ENCODE peak calls at places on chromosomes 5 and 9, in eight cellular contexts. U is thyroid gland, Y is uterus, Q is lower lobe of right lung, C is stomach, P is right cardiac atrium, D is cardiac muscle cell, K is left ventricle myocardium inferior. B is an unnamed sample.

GRCh38 chr5:52077941-52078825 is 694.9 kb downstream of the ISL1 start:
- DNase-seq in K (no peak), U (no peak), Y (no peak), C (no peak), Q (no peak), D (no peak), P (no peak), B (no peak)

GRCh38 chr9:115006660-115007059 is 76.3 kb upstream of the TNFSF8 start:
- DNase-seq in Y (no peak), K (no peak), U (no peak), D (peak; percentile 81), P (no peak), C (no peak), Q (no peak), B (no peak)

GRCh38 chr5:136802382-136802781 is 437.0 kb upstream of the TRPC7 start:
- DNase-seq in D (peak; percentile 54), U (peak; percentile 19), P (no peak), Q (no peak), C (no peak), Y (no peak), K (no peak), B (no peak)

GRCh38 chr5:146722361-146722779 is 156.2 kb downstream of the PPP2R2B start:
- DNase-seq in K (no peak), P (no peak), Q (no peak), Y (no peak), D (peak; percentile 68), U (no peak), C (no peak), B (no peak)

GRCh38 chr9:38434833-38435232 is 10.6 kb upstream of the IGFBPL1 start:
- DNase-seq in Q (no peak), C (no peak), U (no peak), K (no peak), D (peak; percentile 28), Y (no peak), P (no peak), B (no peak)

GRCh38 chr9:106445107-106445506 is 417.9 kb upstream of the ZNF462 start:
- DNase-seq in Q (no peak), C (no peak), P (no peak), U (no peak), Y (no peak), D (no peak), K (no peak), B (no peak)

GRCh38 chr9:133813749-133814585 is 75.8 kb upstream of the SARDH start:
- DNase-seq in Q (no peak), C (no peak), Y (no peak), U (no peak), D (peak; percentile 53), K (peak; percentile 71), P (peak; percentile 80), B (no peak)

GRCh38 chr5:16916262-16916878 is 19.7 kb downstream of the MYO10 start:
- DNase-seq in K (no peak), Y (no peak), D (peak; percentile 95), Q (no peak), U (no peak), C (no peak), P (no peak), B (no peak)

GRCh38 chr9:64773491-64773931 is 511.5 kb downstream of the FOXD4L5 start:
- DNase-seq in Q (peak; percentile 32), C (peak; percentile 24), P (no peak), Y (no peak), D (peak; percentile 5), K (peak; percentile 13), U (peak; percentile 1), B (peak; percentile 62)

GRCh38 chr9:89377411-89377810 is 59.1 kb downstream of the SECISBP2 start:
- DNase-seq in P (no peak), Q (no peak), D (no peak), U (no peak), K (no peak), C (no peak), Y (no peak), B (peak; percentile 64)

GRCh38 chr5:124301850-124302249 is 444.6 kb downstream of the ZNF608 start:
- DNase-seq in C (no peak), K (no peak), Y (no peak), U (no peak), P (no peak), Q (no peak), D (peak; percentile 53), B (no peak)

GRCh38 chr5:136143312-136143711 is 10.7 kb downstream of the SMAD5 start:
- DNase-seq in D (no peak), U (no peak), Q (no peak), P (no peak), C (no peak), Y (no peak), K (no peak), B (no peak)

GRCh38 chr5:143014017-143014651 is 244.0 kb downstream of the ARHGAP26 start:
- DNase-seq in Q (peak; percentile 72), D (peak; percentile 22), U (peak; percentile 64), P (no peak), Y (no peak), K (peak; percentile 29), C (peak; percentile 33), B (peak; percentile 75)

GRCh38 chr5:137566780-137567179 is 67.7 kb upstream of the SPOCK1 start:
- DNase-seq in P (no peak), K (no peak), D (peak; percentile 39), Y (no peak), Q (no peak), U (no peak), C (no peak), B (no peak)

GRCh38 chr9:2016411-2017208 is 1.5 kb downstream of the SMARCA2 start:
- DNase-seq in P (peak; percentile 81), U (peak; percentile 85), K (peak; percentile 83), Y (peak; percentile 77), C (peak; percentile 69), D (peak; percentile 81), Q (peak; percentile 82), B (peak; percentile 93)

GRCh38 chr9:18473551-18474279 is at the start of gene ADAMTSL1:
- DNase-seq in P (peak; percentile 46), D (peak; percentile 71), Y (peak; percentile 50), K (peak; percentile 24), Q (no peak), U (peak; percentile 59), C (peak; percentile 48), B (no peak)

GRCh38 chr9:128913995-128914772 is 6.6 kb upstream of the PHYHD1 start:
- DNase-seq in C (no peak), D (no peak), P (no peak), K (no peak), Q (peak; percentile 58), Y (no peak), U (no peak), B (no peak)

GRCh38 chr5:57193757-57194413 is 20.0 kb downstream of the GPBP1 start:
- DNase-seq in D (no peak), Q (no peak), Y (no peak), P (no peak), U (no peak), C (no peak), K (no peak), B (no peak)

GRCh38 chr5:76974768-76975167 is 21.9 kb downstream of the CRHBP start:
- DNase-seq in Q (no peak), P (no peak), C (no peak), Y (no peak), U (no peak), K (no peak), D (no peak), B (no peak)

GRCh38 chr5:76972670-76973069 is 19.8 kb downstream of the CRHBP start:
- DNase-seq in Q (no peak), K (no peak), D (no peak), Y (no peak), U (no peak), P (no peak), C (no peak), B (no peak)

DNA sequence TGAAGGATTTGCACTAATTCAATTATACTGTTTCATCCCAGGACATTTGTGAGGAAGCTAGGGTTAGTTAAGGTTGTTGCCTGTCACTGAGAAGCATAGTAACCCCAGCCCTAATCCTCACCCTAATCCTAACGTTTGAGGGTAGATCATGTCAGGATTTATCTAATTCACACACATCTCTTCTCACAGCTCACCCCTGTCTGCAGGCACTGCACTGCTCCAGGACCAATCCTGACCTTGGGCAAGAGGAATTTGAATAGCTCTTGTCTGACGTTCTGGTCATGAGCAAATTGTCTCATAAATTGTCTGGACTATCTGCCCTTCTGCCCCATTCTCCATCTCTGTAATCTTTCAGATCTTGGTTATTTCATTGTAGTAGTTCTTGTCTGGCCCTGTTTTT is 18.6 kb downstream of the CRHBP start:
- DNase-seq in Q (no peak), U (no peak), Y (no peak), C (no peak), P (no peak), K (no peak), D (no peak), B (no peak)
- H3K27ac ChIP-seq in Q (no peak overlapping the region), U (no peak overlapping the region), Y (no peak overlapping the region), C (no peak overlapping the region), P (no peak overlapping the region), K (no peak overlapping the region), D (no peak overlapping the region), B (no peak overlapping the region)

GRCh38 chr5:141269195-141269594 is 24.0 kb downstream of the PCDHB15 start:
- DNase-seq in D (no peak), Q (no peak), C (no peak), U (no peak), P (no peak), K (no peak), Y (no peak), B (no peak)
- H3K9me3 ChIP-seq in D (peaks cover 3% of the 10 kb centered on the region), Q (peaks cover 100% of the 10 kb centered on the region), C (peaks cover 83% of the 10 kb centered on the region), U (no peaks in the 10 kb centered on the region), P (peaks cover 16% of the 10 kb centered on the region), K (peaks cover 100% of the 10 kb centered on the region), Y (no peaks in the 10 kb centered on the region), B (peaks cover 54% of the 10 kb centered on the region)

GRCh38 chr5:139271201-139272027 is 22.1 kb upstream of the MATR3 start:
- DNase-seq in C (no peak), U (no peak), Y (no peak), Q (no peak), P (no peak), K (no peak), D (peak; percentile 93), B (no peak)
- H3K27ac ChIP-seq in C (no peak overlapping the region), U (no peak overlapping the region), Y (no peak overlapping the region), Q (no peak overlapping the region), P (no peak overlapping the region), K (peak overlapping the region; percentile 17), D (no peak overlapping the region), B (no peak overlapping the region)

GRCh38 chr5:131581710-131582109 is 53.3 kb downstream of the RAPGEF6 start:
- DNase-seq in P (no peak), D (no peak), C (no peak), K (no peak), Q (no peak), Y (no peak), U (no peak), B (no peak)

GRCh38 chr5:131575660-131576227 is 59.3 kb downstream of the RAPGEF6 start:
- DNase-seq in P (no peak), Y (no peak), K (no peak), C (no peak), Q (no peak), U (peak; percentile 15), D (no peak), B (no peak)

DNA sequence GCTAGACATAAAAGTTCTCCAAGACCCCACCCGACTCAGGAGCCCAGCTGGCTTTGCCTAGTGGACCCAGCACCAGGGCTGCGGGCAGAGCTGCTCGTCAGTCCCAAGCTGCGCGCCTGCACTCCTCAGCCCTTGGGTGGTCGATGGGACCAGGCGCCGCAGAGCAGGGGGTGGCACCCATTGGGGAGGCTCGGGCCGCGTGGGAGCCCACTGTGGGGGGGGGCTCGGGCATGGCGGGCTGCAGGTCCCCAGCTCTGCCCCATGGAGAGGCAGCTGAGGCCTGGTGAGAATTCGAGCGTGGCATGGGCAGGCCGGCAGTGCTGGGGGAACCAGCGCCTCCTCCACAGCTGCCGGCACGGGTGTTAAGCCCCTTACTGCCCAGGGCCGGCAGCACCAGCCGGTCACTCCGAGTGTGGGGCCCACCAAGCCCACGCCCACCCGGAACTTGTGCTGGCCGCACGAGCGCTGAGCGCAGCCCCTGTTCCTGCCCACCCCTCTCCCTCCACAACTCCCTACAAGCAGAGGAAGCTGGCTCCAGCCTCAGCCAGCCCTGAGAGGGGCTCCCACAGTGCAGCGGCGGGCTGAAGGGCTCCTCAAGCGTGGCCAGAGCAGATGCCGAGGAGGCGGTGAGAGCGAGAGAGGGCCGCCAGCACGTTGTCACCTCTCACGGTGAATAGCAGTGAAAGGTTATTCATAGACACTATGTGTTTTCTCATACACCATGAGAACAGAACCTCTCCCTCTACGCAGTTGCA is 54.9 kb downstream of the RAPGEF6 start:
- DNase-seq in U (no peak), P (no peak), Y (no peak), K (no peak), D (no peak), C (no peak), Q (no peak), B (no peak)
- H3K9me3 ChIP-seq in U (no peaks in the 10 kb centered on the region), P (no peaks in the 10 kb centered on the region), Y (no peaks in the 10 kb centered on the region), K (no peaks in the 10 kb centered on the region), D (no peaks in the 10 kb centered on the region), C (no peaks in the 10 kb centered on the region), Q (no peaks in the 10 kb centered on the region), B (no peaks in the 10 kb centered on the region)

B was measured in spleen.